ENCODE peak calls at places on chromosomes 11 and 22, in ten cellular contexts. M is AG04449; F is transverse colon; A is pancreas; O is heart right ventricle; Y is stomach; C is dorsolateral prefrontal cortex; E is fibroblast of mammary gland; J is epithelial cell of esophagus; N is CD8-positive, alpha-beta memory T cell. Z is an unnamed sample.

GRCh38 chr11:120316880-120317688 is 8.0 kb upstream of the TLCD5 start:
- DNase-seq in M (no peak), F (peak; percentile 90), A (peak; percentile 71), O (peak; percentile 85), Y (peak; percentile 91), C (no peak), E (peak; percentile 74), J (peak; percentile 98), N (no peak), Z (no peak)

GRCh38 chr11:116853461-116854073 is 16.1 kb upstream of the APOA1 start:
- DNase-seq in M (peak; percentile 80), F (peak; percentile 48), A (no peak), O (no peak), Y (peak; percentile 53), C (no peak), E (peak; percentile 96), J (peak; percentile 87), N (peak; percentile 77), Z (peak; percentile 66)

GRCh38 chr11:67820079-67820478 is 145.7 kb upstream of the ALDH3B2 start:
- DNase-seq in M (no peak), F (no peak), A (no peak), O (no peak), Y (no peak), C (no peak), E (no peak), J (no peak), N (no peak), Z (no peak)

GRCh38 chr11:126310229-126310991 is 6.5 kb downstream of the DCPS start:
- DNase-seq in M (no peak), F (peak; percentile 79), A (peak; percentile 62), O (peak; percentile 79), Y (peak; percentile 74), C (peak; percentile 82), E (peak; percentile 78), J (peak; percentile 69), N (peak; percentile 70), Z (no peak)

GRCh38 chr11:8932564-8933180 is at the start of gene C11orf16:
- DNase-seq in M (no peak), F (no peak), A (no peak), O (no peak), Y (no peak), C (no peak), E (no peak), J (no peak), N (no peak), Z (no peak)

GRCh38 chr22:38870791-38871359 is 1.1 kb downstream of the CBX6 start:
- DNase-seq in M (no peak), F (no peak), A (no peak), O (no peak), Y (peak; percentile 9), C (no peak), E (no peak), J (no peak), N (no peak), Z (peak; percentile 16)

GRCh38 chr22:37051629-37052385 is at the start of gene KCTD17:
- DNase-seq in M (no peak), F (peak; percentile 86), A (peak; percentile 38), O (peak; percentile 65), Y (peak; percentile 70), C (peak; percentile 67), E (peak; percentile 54), J (peak; percentile 66), N (peak; percentile 79), Z (peak; percentile 87)

GRCh38 chr22:20465759-20466077 is 28.1 kb upstream of the SCARF2 start:
- DNase-seq in M (no peak), F (no peak), A (no peak), O (no peak), Y (no peak), C (no peak), E (no peak), J (no peak), N (no peak), Z (no peak)

GRCh38 chr11:2534131-2534956 is 89.5 kb downstream of the KCNQ1 start:
- DNase-seq in M (no peak), F (peak; percentile 7), A (peak; percentile 26), O (no peak), Y (no peak), C (no peak), E (no peak), J (peak; percentile 85), N (peak; percentile 42), Z (no peak)

GRCh38 chr11:18310800-18311340 is 11.1 kb downstream of the HPS5 start:
- DNase-seq in M (no peak), F (no peak), A (no peak), O (no peak), Y (no peak), C (no peak), E (peak; percentile 53), J (peak; percentile 94), N (no peak), Z (no peak)

GRCh38 chr11:40291304-40292100 is 1168.0 kb downstream of the LRRC4C start:
- DNase-seq in M (no peak), F (no peak), A (no peak), O (no peak), Y (no peak), C (peak; percentile 44), E (no peak), J (no peak), N (no peak), Z (no peak)

GRCh38 chr11:102286292-102286691 is 31.0 kb upstream of the BIRC3 start:
- DNase-seq in M (no peak), F (no peak), A (no peak), O (no peak), Y (no peak), C (no peak), E (no peak), J (no peak), N (no peak), Z (no peak)

GRCh38 chr11:62792193-62792575 is 378 bp upstream of the TMEM223 start:
- DNase-seq in M (no peak), F (peak; percentile 29), A (no peak), O (peak; percentile 72), Y (no peak), C (no peak), E (no peak), J (no peak), N (no peak), Z (no peak)

GRCh38 chr11:2954263-2954662 is 25.0 kb upstream of the PHLDA2 start:
- DNase-seq in M (no peak), F (no peak), A (no peak), O (no peak), Y (no peak), C (no peak), E (no peak), J (peak; percentile 50), N (no peak), Z (no peak)

GRCh38 chr11:92528051-92528450 is 303.4 kb downstream of the FAT3 start:
- DNase-seq in M (peak; percentile 53), F (no peak), A (no peak), O (no peak), Y (no peak), C (no peak), E (peak; percentile 16), J (no peak), N (no peak), Z (no peak)

GRCh38 chr11:130798280-130798679 is 118.0 kb downstream of the SNX19 start:
- DNase-seq in M (peak; percentile 78), F (no peak), A (no peak), O (no peak), Y (no peak), C (no peak), E (peak; percentile 99), J (peak; percentile 87), N (no peak), Z (no peak)

GRCh38 chr11:12137938-12138731 is 27.7 kb downstream of the MICAL2 start:
- DNase-seq in M (peak; percentile 97), F (peak; percentile 12), A (no peak), O (no peak), Y (no peak), C (peak; percentile 82), E (peak; percentile 100), J (peak; percentile 87), N (no peak), Z (no peak)

GRCh38 chr22:20571531-20572007 is 64.2 kb downstream of the MED15 start:
- DNase-seq in M (no peak), F (peak; percentile 45), A (no peak), O (peak; percentile 42), Y (peak; percentile 43), C (no peak), E (peak; percentile 51), J (peak; percentile 36), N (peak; percentile 81), Z (peak; percentile 57)

GRCh38 chr11:70437111-70437784 is 38.9 kb downstream of the CTTN start:
- DNase-seq in M (no peak), F (no peak), A (no peak), O (no peak), Y (no peak), C (no peak), E (no peak), J (no peak), N (no peak), Z (no peak)
- H3K4me3 ChIP-seq in M (no peak overlapping the region), F (no peak overlapping the region), A (no peak overlapping the region), O (no peak overlapping the region), Y (no peak overlapping the region), C (no peak overlapping the region), E (no peak overlapping the region), J (no peak overlapping the region), N (no peak overlapping the region), Z (no peak overlapping the region)

GRCh38 chr22:34102633-34103032 is 182.4 kb upstream of the LARGE1 start:
- DNase-seq in M (no peak), F (no peak), A (no peak), O (no peak), Y (no peak), C (no peak), E (no peak), J (no peak), N (no peak), Z (no peak)
- H3K4me3 ChIP-seq in M (no peak overlapping the region), F (no peak overlapping the region), A (no peak overlapping the region), O (no peak overlapping the region), Y (no peak overlapping the region), C (no peak overlapping the region), E (no peak overlapping the region), J (no peak overlapping the region), N (no peak overlapping the region), Z (no peak overlapping the region)

DNA sequence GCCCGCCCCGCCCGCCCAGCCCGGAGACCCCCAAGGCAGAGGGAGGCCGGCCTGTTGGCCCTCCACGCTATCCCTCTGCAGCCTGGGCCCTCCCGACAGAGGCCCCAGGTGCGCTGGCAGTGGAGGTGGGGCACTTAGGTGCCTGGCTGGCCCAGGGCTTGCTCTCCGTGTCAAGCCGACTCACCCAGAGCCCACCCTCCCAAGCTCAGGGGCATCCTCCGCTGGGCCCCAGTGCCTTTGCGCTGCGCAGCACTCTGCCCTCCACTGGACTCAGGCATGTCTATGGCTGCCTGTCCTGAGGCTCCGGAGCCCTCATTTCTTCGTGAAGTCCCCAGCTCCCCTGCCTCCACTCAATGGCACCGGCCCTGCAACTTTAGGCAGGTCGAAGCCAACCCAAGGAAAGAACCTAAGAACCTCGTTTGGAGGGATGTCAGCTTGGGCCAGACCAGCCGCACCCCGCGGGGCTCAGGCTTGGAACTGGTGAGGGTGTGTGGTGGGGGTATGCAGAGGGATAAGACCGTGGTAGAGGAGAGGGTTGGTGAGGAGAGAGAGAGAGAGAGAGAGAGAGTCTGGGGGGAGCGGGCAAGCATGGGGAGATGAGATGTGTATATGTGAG is 6.1 kb downstream of the SMIM45 start:
- DNase-seq in M (no peak), F (no peak), A (no peak), O (no peak), Y (no peak), C (no peak), E (no peak), J (no peak), N (no peak), Z (peak; percentile 23)
- H3K4me3 ChIP-seq in M (no peak overlapping the region), F (peak overlapping the region; percentile 20), A (peak overlapping the region; percentile 34), O (peak overlapping the region; percentile 17), Y (peak overlapping the region; percentile 47), C (no peak overlapping the region), E (no peak overlapping the region), J (peak overlapping the region; percentile 2), N (no peak overlapping the region), Z (no peak overlapping the region)

GRCh38 chr11:77726524-77726923 is 88.9 kb upstream of the CLNS1A start:
- DNase-seq in M (no peak), F (no peak), A (no peak), O (no peak), Y (no peak), C (no peak), E (no peak), J (no peak), N (no peak), Z (no peak)
- H3K4me3 ChIP-seq in M (no peak overlapping the region), F (no peak overlapping the region), A (no peak overlapping the region), O (no peak overlapping the region), Y (no peak overlapping the region), C (no peak overlapping the region), E (no peak overlapping the region), J (no peak overlapping the region), N (no peak overlapping the region), Z (no peak overlapping the region)